ENCODE peak calls at places on chromosomes 12 and 14, in nine cellular contexts. G, Z, Y, W, I, H, M, K and X are unnamed samples.

GRCh38 chr14:68822132-68822651 is 29.3 kb upstream of the ZFP36L1 start:
- DNase-seq in H (no peak), K (no peak), W (peak; percentile 72), I (no peak), Y (no peak), M (no peak), G (no peak), Z (no peak), X (no peak)

GRCh38 chr12:45278447-45278846 is 62.6 kb downstream of the ANO6 start:
- DNase-seq in Y (no peak), I (no peak), K (no peak), G (no peak), Z (no peak), H (no peak), W (no peak), M (no peak), X (no peak)

GRCh38 chr14:69190191-69190590 is 1.1 kb upstream of the EXD2 start:
- DNase-seq in K (no peak), G (no peak), M (no peak), Y (no peak), H (no peak), I (no peak), Z (no peak), W (no peak), X (no peak)

GRCh38 chr14:91306547-91306946 is 62.0 kb upstream of the GPR68 start:
- DNase-seq in Y (no peak), Z (no peak), G (no peak), K (no peak), M (no peak), W (no peak), I (no peak), H (no peak), X (no peak)

GRCh38 chr14:60014402-60014801 is 77.3 kb upstream of the PCNX4 start:
- DNase-seq in H (no peak), I (no peak), W (no peak), K (no peak), Y (no peak), Z (no peak), G (no peak), M (no peak), X (no peak)

GRCh38 chr12:129772463-129773169 is 131.2 kb downstream of the TMEM132D start:
- DNase-seq in K (no peak), Y (no peak), G (no peak), Z (no peak), W (no peak), H (no peak), I (no peak), M (no peak), X (no peak)

GRCh38 chr12:59173696-59174095 is 253.4 kb upstream of the LRIG3 start:
- DNase-seq in Y (no peak), I (no peak), K (no peak), G (no peak), Z (no peak), W (no peak), H (no peak), M (no peak), X (no peak)

GRCh38 chr12:52496054-52496453 is 3.0 kb upstream of the KRT6A start:
- DNase-seq in K (no peak), W (no peak), Y (no peak), H (no peak), I (no peak), Z (no peak), G (no peak), M (no peak), X (no peak)

GRCh38 chr14:66511849-66512248 is 3.9 kb downstream of the GPHN start:
- DNase-seq in W (no peak), G (no peak), H (no peak), M (no peak), Y (no peak), K (no peak), I (no peak), Z (no peak), X (no peak)

GRCh38 chr14:89507521-89507920 is 90.5 kb upstream of the FOXN3 start:
- DNase-seq in Z (no peak), G (no peak), Y (no peak), M (no peak), W (no peak), H (no peak), I (no peak), K (no peak), X (no peak)

GRCh38 chr14:68279777-68280233 is 460.2 kb downstream of the RAD51B start:
- DNase-seq in Z (no peak), W (peak; percentile 48), Y (no peak), I (no peak), G (no peak), M (no peak), H (no peak), K (no peak), X (no peak)

GRCh38 chr12:118064608-118065007 is 3.6 kb upstream of the WSB2 start:
- DNase-seq in Y (no peak), I (no peak), H (no peak), W (peak; percentile 33), G (peak; percentile 27), K (no peak), M (no peak), Z (no peak), X (no peak)

GRCh38 chr12:171276-171675 is 42.7 kb downstream of the SLC6A12 start:
- DNase-seq in Z (no peak), W (no peak), G (no peak), I (no peak), K (no peak), M (no peak), H (no peak), Y (no peak), X (no peak)

GRCh38 chr12:563899-564298 is 99.3 kb downstream of the NINJ2 start:
- DNase-seq in W (no peak), Y (no peak), Z (no peak), K (no peak), M (no peak), G (no peak), H (no peak), I (no peak), X (no peak)

GRCh38 chr14:52348796-52349195 is 34.7 kb downstream of the PTGER2 start:
- DNase-seq in G (no peak), Y (no peak), K (no peak), Z (no peak), H (no peak), W (no peak), I (no peak), M (no peak), X (no peak)

GRCh38 chr12:104121001-104121400 is 17.0 kb downstream of the NFYB start:
- DNase-seq in M (no peak), I (no peak), G (no peak), Y (no peak), H (no peak), W (no peak), Z (no peak), K (no peak), X (no peak)

GRCh38 chr14:21526672-21527319 is 650 bp upstream of the SALL2 start:
- DNase-seq in Z (no peak), Y (no peak), H (no peak), K (no peak), M (no peak), W (peak; percentile 10), G (peak; percentile 28), I (no peak), X (no peak)

GRCh38 chr14:39615352-39615751 is 183.1 kb upstream of the FBXO33 start:
- DNase-seq in I (no peak), M (no peak), W (no peak), Z (no peak), K (no peak), Y (no peak), H (no peak), G (no peak), X (no peak)

GRCh38 chr14:53493895-53494294 is 340.8 kb upstream of the DDHD1 start:
- DNase-seq in G (no peak), H (no peak), Z (no peak), W (no peak), Y (no peak), K (no peak), M (no peak), I (no peak), X (no peak)

GRCh38 chr14:74618078-74618952 is 6.3 kb upstream of the LTBP2 start:
- DNase-seq in M (peak; percentile 70), K (peak; percentile 36), W (peak; percentile 43), G (no peak), Y (no peak), Z (no peak), I (peak; percentile 65), H (peak; percentile 44), X (no peak)

GRCh38 chr12:122995503-122996187 is 15.2 kb downstream of the ARL6IP4 start:
- DNase-seq in H (no peak), M (no peak), Z (peak; percentile 84), Y (peak; percentile 75), I (no peak), G (no peak), W (no peak), K (no peak), X (no peak)

GRCh38 chr14:49193365-49194050 is 392.7 kb downstream of the RPS29 start:
- DNase-seq in I (no peak), Y (no peak), G (no peak), Z (no peak), M (no peak), W (no peak), K (no peak), H (no peak), X (no peak)

GRCh38 chr12:52007158-52007921 is 594 bp downstream of the TAMALIN start:
- DNase-seq in H (peak; percentile 41), I (peak; percentile 52), W (peak; percentile 44), G (no peak), Z (peak; percentile 94), M (peak; percentile 57), K (peak; percentile 26), Y (no peak), X (no peak)

GRCh38 chr14:90454041-90455000 is 57.5 kb downstream of the CALM1 start:
- DNase-seq in W (no peak), Z (no peak), H (no peak), K (no peak), Y (no peak), G (peak; percentile 84), M (peak; percentile 9), I (no peak), X (no peak)

GRCh38 chr14:73713206-73713803 is 879 bp downstream of the PNMA1 start:
- DNase-seq in M (no peak), W (no peak), I (no peak), K (no peak), Z (no peak), G (no peak), Y (no peak), H (no peak), X (no peak)

GRCh38 chr12:38555620-38556596 is 239.3 kb downstream of the ALG10B start:
- DNase-seq in I (no peak), G (no peak), K (no peak), Y (no peak), M (no peak), W (no peak), H (no peak), Z (no peak), X (no peak)

GRCh38 chr12:82414926-82415325 is 56.6 kb downstream of the METTL25 start:
- DNase-seq in K (no peak), I (no peak), Y (no peak), M (no peak), W (no peak), Z (no peak), H (no peak), G (no peak), X (no peak)

GRCh38 chr14:78162202-78162601 is 8.0 kb upstream of the NRXN3 start:
- DNase-seq in H (no peak), Z (no peak), M (no peak), Y (no peak), G (no peak), K (no peak), I (no peak), W (no peak), X (no peak)

GRCh38 chr12:117540011-117540410 is 178.6 kb upstream of the NOS1 start:
- DNase-seq in Y (no peak), W (no peak), G (no peak), H (no peak), I (no peak), M (no peak), K (no peak), Z (no peak), X (no peak)

GRCh38 chr12:1369942-1370620 is 224.3 kb downstream of the FBXL14 start:
- DNase-seq in H (no peak), K (no peak), Y (no peak), Z (no peak), I (no peak), W (no peak), M (no peak), G (no peak), X (no peak)

GRCh38 chr12:48979602-48980388 is 1.7 kb downstream of the WNT1 start:
- DNase-seq in Z (peak; percentile 79), H (no peak), G (no peak), Y (no peak), I (no peak), M (no peak), W (peak; percentile 67), K (no peak), X (no peak)